ENCODE peak calls at places on chromosomes 6 and 20, in eight cellular contexts. One of them, this sample, is unnamed.

GRCh38 chr6:30167101-30167500 is 3.8 kb downstream of the TRIM15 start:
- DNase-seq in NCI-H748 treated with DMSO at 0.1 percent for 48 hours: no peak
- DNase-seq in activated CD4-positive, CD25-positive, alpha-beta regulatory T cell: no peak
- DNase-seq in naive thymus-derived CD8-positive, alpha-beta T cell: no peak
- DNase-seq in NCI-H345: no peak
- DNase-seq in NCI-H1694 treated with DMSO at 0.1 percent for 48 hours: no peak
- DNase-seq in NCI-H187: no peak
- DNase-seq in BE2C: no peak
- DNase-seq in this sample: no peak

GRCh38 chr6:1346556-1347186 is 34.8 kb downstream of the FOXQ1 start:
- DNase-seq in NCI-H748 treated with DMSO at 0.1 percent for 48 hours: no peak
- DNase-seq in activated CD4-positive, CD25-positive, alpha-beta regulatory T cell: no peak
- DNase-seq in naive thymus-derived CD8-positive, alpha-beta T cell: no peak
- DNase-seq in NCI-H345: no peak
- DNase-seq in NCI-H1694 treated with DMSO at 0.1 percent for 48 hours: no peak
- DNase-seq in NCI-H187: no peak
- DNase-seq in BE2C: no peak
- DNase-seq in this sample: no peak

GRCh38 chr6:138194221-138194620 is 24.1 kb downstream of the PBOV1 start:
- DNase-seq in NCI-H748 treated with DMSO at 0.1 percent for 48 hours: no peak
- DNase-seq in activated CD4-positive, CD25-positive, alpha-beta regulatory T cell: no peak
- DNase-seq in naive thymus-derived CD8-positive, alpha-beta T cell: no peak
- DNase-seq in NCI-H345: no peak
- DNase-seq in NCI-H1694 treated with DMSO at 0.1 percent for 48 hours: no peak
- DNase-seq in NCI-H187: no peak
- DNase-seq in BE2C: no peak
- DNase-seq in this sample: no peak

GRCh38 chr6:158361961-158362634 is 49.8 kb downstream of the TULP4 start:
- DNase-seq in NCI-H748 treated with DMSO at 0.1 percent for 48 hours: no peak
- DNase-seq in activated CD4-positive, CD25-positive, alpha-beta regulatory T cell: no peak
- DNase-seq in naive thymus-derived CD8-positive, alpha-beta T cell: no peak
- DNase-seq in NCI-H345: no peak
- DNase-seq in NCI-H1694 treated with DMSO at 0.1 percent for 48 hours: no peak
- DNase-seq in NCI-H187: no peak
- DNase-seq in BE2C: no peak
- DNase-seq in this sample: peak

GRCh38 chr6:30500421-30501069 is 11.2 kb downstream of the HLA-E start:
- DNase-seq in NCI-H748 treated with DMSO at 0.1 percent for 48 hours: no peak
- DNase-seq in activated CD4-positive, CD25-positive, alpha-beta regulatory T cell: no peak
- DNase-seq in naive thymus-derived CD8-positive, alpha-beta T cell: no peak
- DNase-seq in NCI-H345: no peak
- DNase-seq in NCI-H1694 treated with DMSO at 0.1 percent for 48 hours: no peak
- DNase-seq in NCI-H187: no peak
- DNase-seq in BE2C: no peak
- DNase-seq in this sample: peak

GRCh38 chr20:35144694-35145093 is 2.4 kb downstream of the EDEM2 start:
- DNase-seq in NCI-H748 treated with DMSO at 0.1 percent for 48 hours: no peak
- DNase-seq in activated CD4-positive, CD25-positive, alpha-beta regulatory T cell: no peak
- DNase-seq in naive thymus-derived CD8-positive, alpha-beta T cell: no peak
- DNase-seq in NCI-H345: no peak
- DNase-seq in NCI-H1694 treated with DMSO at 0.1 percent for 48 hours: no peak
- DNase-seq in NCI-H187: no peak
- DNase-seq in BE2C: no peak
- DNase-seq in this sample: peak

GRCh38 chr6:142387997-142388815 is 86.4 kb downstream of the ADGRG6 start:
- DNase-seq in NCI-H748 treated with DMSO at 0.1 percent for 48 hours: no peak
- DNase-seq in activated CD4-positive, CD25-positive, alpha-beta regulatory T cell: no peak
- DNase-seq in naive thymus-derived CD8-positive, alpha-beta T cell: no peak
- DNase-seq in NCI-H345: peak
- DNase-seq in NCI-H1694 treated with DMSO at 0.1 percent for 48 hours: peak
- DNase-seq in NCI-H187: no peak
- DNase-seq in BE2C: no peak
- DNase-seq in this sample: peak

GRCh38 chr6:44761046-44761445 is 373.5 kb downstream of the CDC5L start:
- DNase-seq in NCI-H748 treated with DMSO at 0.1 percent for 48 hours: no peak
- DNase-seq in activated CD4-positive, CD25-positive, alpha-beta regulatory T cell: no peak
- DNase-seq in naive thymus-derived CD8-positive, alpha-beta T cell: no peak
- DNase-seq in NCI-H345: no peak
- DNase-seq in NCI-H1694 treated with DMSO at 0.1 percent for 48 hours: no peak
- DNase-seq in NCI-H187: no peak
- DNase-seq in BE2C: no peak
- DNase-seq in this sample: no peak

GRCh38 chr6:157981132-157981394 is 600 bp upstream of the SYNJ2 start:
- DNase-seq in NCI-H748 treated with DMSO at 0.1 percent for 48 hours: no peak
- DNase-seq in activated CD4-positive, CD25-positive, alpha-beta regulatory T cell: no peak
- DNase-seq in naive thymus-derived CD8-positive, alpha-beta T cell: peak
- DNase-seq in NCI-H345: no peak
- DNase-seq in NCI-H1694 treated with DMSO at 0.1 percent for 48 hours: no peak
- DNase-seq in NCI-H187: no peak
- DNase-seq in BE2C: no peak
- DNase-seq in this sample: no peak

GRCh38 chr6:43967692-43968091 is 159.6 kb downstream of the MRPL14 start:
- DNase-seq in NCI-H748 treated with DMSO at 0.1 percent for 48 hours: no peak
- DNase-seq in activated CD4-positive, CD25-positive, alpha-beta regulatory T cell: no peak
- DNase-seq in naive thymus-derived CD8-positive, alpha-beta T cell: no peak
- DNase-seq in NCI-H345: no peak
- DNase-seq in NCI-H1694 treated with DMSO at 0.1 percent for 48 hours: no peak
- DNase-seq in NCI-H187: no peak
- DNase-seq in BE2C: no peak
- DNase-seq in this sample: no peak

GRCh38 chr20:8156603-8157079 is 24.6 kb downstream of the PLCB1 start:
- DNase-seq in NCI-H748 treated with DMSO at 0.1 percent for 48 hours: peak
- DNase-seq in activated CD4-positive, CD25-positive, alpha-beta regulatory T cell: no peak
- DNase-seq in naive thymus-derived CD8-positive, alpha-beta T cell: no peak
- DNase-seq in NCI-H345: peak
- DNase-seq in NCI-H1694 treated with DMSO at 0.1 percent for 48 hours: peak
- DNase-seq in NCI-H187: no peak
- DNase-seq in BE2C: no peak
- DNase-seq in this sample: peak

GRCh38 chr6:39999006-39999867 is 65.0 kb upstream of the MOCS1 start:
- DNase-seq in NCI-H748 treated with DMSO at 0.1 percent for 48 hours: no peak
- DNase-seq in activated CD4-positive, CD25-positive, alpha-beta regulatory T cell: no peak
- DNase-seq in naive thymus-derived CD8-positive, alpha-beta T cell: no peak
- DNase-seq in NCI-H345: no peak
- DNase-seq in NCI-H1694 treated with DMSO at 0.1 percent for 48 hours: no peak
- DNase-seq in NCI-H187: no peak
- DNase-seq in BE2C: no peak
- DNase-seq in this sample: no peak

GRCh38 chr20:57089701-57090144 is 176.7 kb downstream of the BMP7 start:
- DNase-seq in NCI-H748 treated with DMSO at 0.1 percent for 48 hours: no peak
- DNase-seq in activated CD4-positive, CD25-positive, alpha-beta regulatory T cell: peak
- DNase-seq in naive thymus-derived CD8-positive, alpha-beta T cell: peak
- DNase-seq in NCI-H345: peak
- DNase-seq in NCI-H1694 treated with DMSO at 0.1 percent for 48 hours: no peak
- DNase-seq in NCI-H187: peak
- DNase-seq in BE2C: peak
- DNase-seq in this sample: peak

GRCh38 chr20:49394264-49394663 is 88.2 kb downstream of the KCNB1 start:
- DNase-seq in NCI-H748 treated with DMSO at 0.1 percent for 48 hours: no peak
- DNase-seq in activated CD4-positive, CD25-positive, alpha-beta regulatory T cell: no peak
- DNase-seq in naive thymus-derived CD8-positive, alpha-beta T cell: no peak
- DNase-seq in NCI-H345: no peak
- DNase-seq in NCI-H1694 treated with DMSO at 0.1 percent for 48 hours: no peak
- DNase-seq in NCI-H187: no peak
- DNase-seq in BE2C: no peak
- DNase-seq in this sample: no peak

GRCh38 chr6:83333500-83333899 is 97.4 kb downstream of the ME1 start:
- DNase-seq in NCI-H748 treated with DMSO at 0.1 percent for 48 hours: no peak
- DNase-seq in activated CD4-positive, CD25-positive, alpha-beta regulatory T cell: no peak
- DNase-seq in naive thymus-derived CD8-positive, alpha-beta T cell: no peak
- DNase-seq in NCI-H345: no peak
- DNase-seq in NCI-H1694 treated with DMSO at 0.1 percent for 48 hours: no peak
- DNase-seq in NCI-H187: no peak
- DNase-seq in BE2C: no peak
- DNase-seq in this sample: no peak